ENCODE peak calls at places on chromosome 10, in five cellular contexts. G, R, C, A and J are unnamed samples.

GRCh38 chr10:26044123-26044749 is 110.2 kb downstream of the MYO3A start:
- DNase-seq in A (no peak), G (no peak), R (no peak), C (no peak), J (no peak)

GRCh38 chr10:23556727-23557440 is 118.0 kb downstream of the OTUD1 start:
- DNase-seq in R (no peak), G (no peak), A (no peak), C (no peak), J (no peak)

GRCh38 chr10:93752761-93753160 is 5.0 kb upstream of the LGI1 start:
- DNase-seq in C (no peak), R (no peak), G (peak), A (no peak), J (peak)

GRCh38 chr10:59807629-59808620 is 54.7 kb upstream of the MRLN start:
- DNase-seq in R (no peak), C (no peak), G (no peak), A (no peak), J (no peak)

GRCh38 chr10:130111115-130111847 is 651 bp upstream of the C10orf143 start:
- DNase-seq in A (peak), G (peak), C (peak), R (peak), J (peak)

GRCh38 chr10:131159771-131160170 is 151.8 kb downstream of the TCERG1L start:
- DNase-seq in A (no peak), C (no peak), R (no peak), G (no peak), J (no peak)

GRCh38 chr10:71848325-71849277 is 2.5 kb downstream of the PSAP start:
- DNase-seq in A (no peak), C (peak), R (no peak), G (no peak), J (no peak)

GRCh38 chr10:6014241-6014761 is 37.0 kb upstream of the IL15RA start:
- DNase-seq in C (peak), A (peak), G (peak), R (peak), J (peak)

GRCh38 chr10:8350250-8350967 is 295.9 kb downstream of the GATA3 start:
- DNase-seq in A (no peak), C (no peak), R (no peak), G (no peak), J (no peak)

GRCh38 chr10:47044741-47045140 is 133.5 kb downstream of the PTPN20 start:
- DNase-seq in R (no peak), C (no peak), G (no peak), A (no peak), J (no peak)

GRCh38 chr10:73876971-73877370 is 2.6 kb upstream of the CAMK2G start:
- DNase-seq in C (no peak), R (no peak), G (no peak), A (no peak), J (no peak)

GRCh38 chr10:51302316-51302715 is 228.0 kb downstream of the PRKG1 start:
- DNase-seq in R (no peak), C (no peak), A (no peak), G (no peak), J (no peak)

GRCh38 chr10:76429642-76430041 is 998.2 kb downstream of the LRMDA start:
- DNase-seq in G (no peak), C (no peak), R (no peak), A (no peak), J (no peak)

GRCh38 chr10:78863121-78863520 is 205.6 kb upstream of the ZMIZ1 start:
- DNase-seq in R (no peak), C (no peak), G (no peak), A (no peak), J (no peak)

GRCh38 chr10:126233721-126234120 is 154.6 kb downstream of the ADAM12 start:
- DNase-seq in C (no peak), A (no peak), G (no peak), R (no peak), J (no peak)

GRCh38 chr10:117277675-117278074 is 36.8 kb downstream of the SLC18A2 start:
- DNase-seq in G (no peak), A (no peak), R (no peak), C (no peak), J (no peak)

GRCh38 chr10:93471110-93471651 is 11.0 kb downstream of the MYOF start:
- DNase-seq in G (peak), A (no peak), C (peak), R (no peak), J (peak)

GRCh38 chr10:97648557-97649404 is 8.3 kb downstream of the PI4K2A start:
- DNase-seq in R (peak), C (peak), G (peak), A (peak), J (peak)

GRCh38 chr10:73892314-73893080 is 18.1 kb upstream of the CAMK2G start:
- DNase-seq in G (no peak), A (no peak), R (no peak), C (no peak), J (no peak)

GRCh38 chr10:13717936-13718772 is 131.4 kb downstream of the PRPF18 start:
- DNase-seq in G (no peak), A (no peak), C (peak), R (no peak), J (no peak)

GRCh38 chr10:69067189-69067588 is 20.7 kb upstream of the SRGN start:
- DNase-seq in R (no peak), A (no peak), C (no peak), G (no peak), J (no peak)

GRCh38 chr10:5442056-5442989 is 30.0 kb downstream of the NET1 start:
- DNase-seq in A (no peak), R (peak), C (peak), G (peak), J (peak)

GRCh38 chr10:119737827-119738226 is 12.0 kb downstream of the INPP5F start:
- DNase-seq in A (no peak), G (peak), R (peak), C (no peak), J (peak)

GRCh38 chr10:4176500-4177281 is 391.7 kb upstream of the KLF6 start:
- DNase-seq in C (no peak), G (no peak), R (no peak), A (peak), J (no peak)

GRCh38 chr10:4183761-4184261 is 398.8 kb upstream of the KLF6 start:
- DNase-seq in G (no peak), R (no peak), A (no peak), C (no peak), J (no peak)

GRCh38 chr10:4177826-4178225 is 392.8 kb upstream of the KLF6 start:
- DNase-seq in A (no peak), G (no peak), C (no peak), R (no peak), J (no peak)

GRCh38 chr10:4181690-4182089 is 396.7 kb upstream of the KLF6 start:
- DNase-seq in C (no peak), A (no peak), G (no peak), R (no peak), J (no peak)

GRCh38 chr10:4181075-4181474 is 396.1 kb upstream of the KLF6 start:
- DNase-seq in C (no peak), G (no peak), R (no peak), A (no peak), J (no peak)
- TF ChIP-seq CEBPB in C (no peak), G (no peak), R (no peak), A (no peak), J (no peak)

DNA sequence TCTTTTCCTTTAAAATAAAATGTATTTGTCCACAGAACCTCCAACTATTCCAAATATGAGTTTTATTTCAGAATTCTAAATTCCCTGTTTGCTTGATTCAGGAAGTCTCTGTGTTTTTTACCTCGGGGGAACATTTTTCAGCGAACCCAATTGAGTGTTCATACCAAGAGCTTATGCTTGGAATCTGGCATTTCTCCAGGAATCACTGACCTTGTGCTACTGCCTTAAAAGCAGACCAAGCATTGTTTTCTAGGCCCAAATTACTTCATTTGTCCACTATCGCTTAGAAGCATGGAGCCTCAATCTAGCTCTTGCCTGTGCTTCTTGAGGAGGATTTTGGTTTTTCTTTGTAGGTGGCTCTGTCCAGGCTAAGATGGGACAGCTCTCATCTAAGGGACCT is 59.4 kb downstream of the EBLN1 start:
- DNase-seq in A (no peak), G (no peak), C (no peak), R (no peak), J (no peak)
- TF ChIP-seq REST in A (no peak), G (no peak), C (no peak), R (no peak), J (no peak)

GRCh38 chr10:122112021-122112616 is 123.2 kb downstream of the TACC2 start:
- DNase-seq in A (no peak), R (no peak), G (no peak), C (no peak), J (peak)

GRCh38 chr10:122114156-122114747 is 125.3 kb downstream of the TACC2 start:
- DNase-seq in C (no peak), A (no peak), G (no peak), R (no peak), J (no peak)

GRCh38 chr10:122115874-122116273 is 126.9 kb downstream of the TACC2 start:
- DNase-seq in R (no peak), A (no peak), G (no peak), C (no peak), J (no peak)

GRCh38 chr10:122113161-122113944 is 124.4 kb downstream of the TACC2 start:
- DNase-seq in G (peak), A (no peak), C (peak), R (peak), J (peak)

GRCh38 chr10:122112625-122113160 is 123.7 kb downstream of the TACC2 start:
- DNase-seq in R (peak), C (peak), A (no peak), G (peak), J (peak)
- TF ChIP-seq CEBPB in R (no peak), C (no peak), A (no peak), G (no peak), J (no peak)

GRCh38 chr10:2856598-2856997 is 210.8 kb upstream of the PFKP start:
- DNase-seq in G (no peak), R (no peak), C (no peak), A (no peak), J (no peak)

GRCh38 chr10:2852574-2853323 is 214.6 kb upstream of the PFKP start:
- DNase-seq in C (no peak), R (no peak), A (no peak), G (no peak), J (no peak)

GRCh38 chr10:2850202-2850601 is 217.1 kb upstream of the PFKP start:
- DNase-seq in R (no peak), A (no peak), G (no peak), C (no peak), J (no peak)

GRCh38 chr10:2851544-2851943 is 215.8 kb upstream of the PFKP start:
- DNase-seq in A (no peak), G (no peak), C (no peak), R (no peak), J (no peak)
- TF ChIP-seq REST in A (no peak), G (no peak), C (no peak), R (no peak), J (no peak)

GRCh38 chr10:12482586-12482985 is 133.2 kb downstream of the CAMK1D start:
- DNase-seq in C (no peak), A (no peak), G (no peak), R (no peak), J (no peak)
- TF ChIP-seq CEBPB in C (no peak), A (no peak), G (no peak), R (no peak), J (no peak)